ENCODE peak calls at places on chromosomes 2 and 18, in ten cellular contexts. One of them, this sample, is unnamed.

GRCh38 chr2:171703574-171704347 is 16.5 kb downstream of the DYNC1I2 start:
- DNase-seq in spleen: no peak
- DNase-seq in effector memory CD4-positive, alpha-beta T cell: no peak
- DNase-seq in left ventricle myocardium inferior: no peak
- DNase-seq in neural progenitor cell: peak
- DNase-seq in transverse colon: no peak
- DNase-seq in pancreas: no peak
- DNase-seq in HCT116: peak
- DNase-seq in upper lobe of right lung: no peak
- DNase-seq in AG09309: no peak
- DNase-seq in this sample: no peak

GRCh38 chr18:26922313-26922712 is 56.8 kb upstream of the AQP4 start:
- DNase-seq in left ventricle myocardium inferior: no peak
- DNase-seq in AG09309: no peak
- DNase-seq in pancreas: no peak
- DNase-seq in transverse colon: no peak
- DNase-seq in spleen: no peak
- DNase-seq in effector memory CD4-positive, alpha-beta T cell: no peak
- DNase-seq in upper lobe of right lung: no peak
- DNase-seq in HCT116: no peak
- DNase-seq in neural progenitor cell: no peak
- DNase-seq in this sample: no peak

GRCh38 chr18:69874058-69874457 is 73.6 kb downstream of the CD226 start:
- DNase-seq in effector memory CD4-positive, alpha-beta T cell: no peak
- DNase-seq in transverse colon: no peak
- DNase-seq in spleen: no peak
- DNase-seq in left ventricle myocardium inferior: no peak
- DNase-seq in pancreas: no peak
- DNase-seq in AG09309: no peak
- DNase-seq in neural progenitor cell: no peak
- DNase-seq in HCT116: no peak
- DNase-seq in upper lobe of right lung: no peak
- DNase-seq in this sample: no peak

GRCh38 chr18:80159713-80160636 is 50.9 kb downstream of the ADNP2 start:
- DNase-seq in pancreas: no peak
- DNase-seq in transverse colon: no peak
- DNase-seq in left ventricle myocardium inferior: peak
- DNase-seq in HCT116: no peak
- DNase-seq in AG09309: no peak
- DNase-seq in neural progenitor cell: no peak
- DNase-seq in effector memory CD4-positive, alpha-beta T cell: no peak
- DNase-seq in upper lobe of right lung: peak
- DNase-seq in spleen: peak
- DNase-seq in this sample: no peak

GRCh38 chr2:230018153-230018552 is 50.6 kb downstream of the SLC16A14 start:
- DNase-seq in pancreas: no peak
- DNase-seq in left ventricle myocardium inferior: no peak
- DNase-seq in AG09309: no peak
- DNase-seq in HCT116: no peak
- DNase-seq in effector memory CD4-positive, alpha-beta T cell: no peak
- DNase-seq in transverse colon: no peak
- DNase-seq in upper lobe of right lung: no peak
- DNase-seq in spleen: no peak
- DNase-seq in neural progenitor cell: no peak
- DNase-seq in this sample: no peak

GRCh38 chr18:416928-417327 is 83.6 kb downstream of the COLEC12 start:
- DNase-seq in transverse colon: no peak
- DNase-seq in pancreas: no peak
- DNase-seq in left ventricle myocardium inferior: no peak
- DNase-seq in upper lobe of right lung: no peak
- DNase-seq in spleen: no peak
- DNase-seq in HCT116: no peak
- DNase-seq in effector memory CD4-positive, alpha-beta T cell: no peak
- DNase-seq in AG09309: no peak
- DNase-seq in neural progenitor cell: no peak
- DNase-seq in this sample: no peak

GRCh38 chr2:235106874-235107639 is 155.2 kb downstream of the SH3BP4 start:
- DNase-seq in spleen: no peak
- DNase-seq in left ventricle myocardium inferior: peak
- DNase-seq in AG09309: peak
- DNase-seq in HCT116: peak
- DNase-seq in pancreas: peak
- DNase-seq in effector memory CD4-positive, alpha-beta T cell: no peak
- DNase-seq in transverse colon: peak
- DNase-seq in upper lobe of right lung: no peak
- DNase-seq in neural progenitor cell: peak
- DNase-seq in this sample: no peak

GRCh38 chr2:150165988-150166965 is 321.2 kb downstream of the RND3 start:
- DNase-seq in HCT116: no peak
- DNase-seq in left ventricle myocardium inferior: no peak
- DNase-seq in transverse colon: no peak
- DNase-seq in effector memory CD4-positive, alpha-beta T cell: no peak
- DNase-seq in upper lobe of right lung: no peak
- DNase-seq in pancreas: no peak
- DNase-seq in spleen: no peak
- DNase-seq in neural progenitor cell: no peak
- DNase-seq in AG09309: no peak
- DNase-seq in this sample: peak

GRCh38 chr2:26284132-26284531 is 39.4 kb downstream of the HADHB start:
- DNase-seq in pancreas: no peak
- DNase-seq in left ventricle myocardium inferior: no peak
- DNase-seq in spleen: no peak
- DNase-seq in HCT116: no peak
- DNase-seq in AG09309: no peak
- DNase-seq in upper lobe of right lung: no peak
- DNase-seq in transverse colon: no peak
- DNase-seq in neural progenitor cell: no peak
- DNase-seq in effector memory CD4-positive, alpha-beta T cell: no peak
- DNase-seq in this sample: no peak

GRCh38 chr2:47249427-47249826 is 94.3 kb upstream of the STPG4 start:
- DNase-seq in neural progenitor cell: no peak
- DNase-seq in AG09309: no peak
- DNase-seq in pancreas: no peak
- DNase-seq in effector memory CD4-positive, alpha-beta T cell: no peak
- DNase-seq in upper lobe of right lung: no peak
- DNase-seq in spleen: no peak
- DNase-seq in left ventricle myocardium inferior: no peak
- DNase-seq in transverse colon: no peak
- DNase-seq in HCT116: no peak
- DNase-seq in this sample: no peak

GRCh38 chr18:32308493-32309120 is 118.8 kb downstream of the MEP1B start:
- DNase-seq in spleen: no peak
- DNase-seq in pancreas: no peak
- DNase-seq in neural progenitor cell: no peak
- DNase-seq in effector memory CD4-positive, alpha-beta T cell: no peak
- DNase-seq in left ventricle myocardium inferior: no peak
- DNase-seq in upper lobe of right lung: no peak
- DNase-seq in transverse colon: no peak
- DNase-seq in HCT116: peak
- DNase-seq in AG09309: no peak
- DNase-seq in this sample: no peak

GRCh38 chr2:224982910-224983688 is 59.2 kb downstream of the DOCK10 start:
- DNase-seq in effector memory CD4-positive, alpha-beta T cell: peak
- DNase-seq in neural progenitor cell: no peak
- DNase-seq in spleen: no peak
- DNase-seq in left ventricle myocardium inferior: peak
- DNase-seq in AG09309: no peak
- DNase-seq in pancreas: no peak
- DNase-seq in HCT116: no peak
- DNase-seq in transverse colon: peak
- DNase-seq in upper lobe of right lung: no peak
- DNase-seq in this sample: no peak

GRCh38 chr2:216283038-216283900 is 89.0 kb downstream of the MARCHF4 start:
- DNase-seq in effector memory CD4-positive, alpha-beta T cell: no peak
- DNase-seq in neural progenitor cell: peak
- DNase-seq in AG09309: no peak
- DNase-seq in pancreas: no peak
- DNase-seq in transverse colon: no peak
- DNase-seq in left ventricle myocardium inferior: no peak
- DNase-seq in spleen: no peak
- DNase-seq in upper lobe of right lung: no peak
- DNase-seq in HCT116: peak
- DNase-seq in this sample: no peak

GRCh38 chr2:160719116-160719515 is 225.5 kb upstream of the RBMS1 start:
- DNase-seq in left ventricle myocardium inferior: no peak
- DNase-seq in transverse colon: no peak
- DNase-seq in HCT116: no peak
- DNase-seq in upper lobe of right lung: no peak
- DNase-seq in neural progenitor cell: no peak
- DNase-seq in spleen: no peak
- DNase-seq in effector memory CD4-positive, alpha-beta T cell: no peak
- DNase-seq in pancreas: no peak
- DNase-seq in AG09309: no peak
- DNase-seq in this sample: no peak

DNA sequence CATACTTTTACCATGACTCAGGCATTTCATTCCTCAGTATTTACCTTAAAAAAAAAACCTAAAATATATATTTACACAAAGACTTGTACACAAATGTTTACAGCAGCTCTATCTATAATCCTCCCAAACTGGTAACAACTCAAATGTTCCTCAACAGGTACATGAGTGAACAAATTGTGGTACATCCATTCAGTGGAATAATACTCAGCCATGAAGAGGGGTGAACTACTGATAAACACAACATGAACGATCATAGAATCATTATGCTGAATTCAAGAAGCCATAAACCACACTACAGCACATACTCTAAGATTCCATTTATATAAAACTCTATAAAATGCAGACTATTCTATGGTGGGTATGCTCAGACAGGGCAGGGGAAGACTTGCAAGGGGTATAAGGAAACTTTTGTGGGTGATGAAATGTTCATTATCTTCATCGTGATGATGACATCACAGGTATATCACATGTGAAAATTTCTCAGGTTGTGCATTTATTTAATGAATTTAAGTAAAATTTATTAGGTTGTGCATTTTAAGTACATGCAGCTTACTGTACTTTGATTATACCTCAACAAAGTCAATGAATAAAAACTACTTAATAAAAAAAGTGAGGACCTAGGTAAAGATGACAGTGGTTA is 24.7 kb upstream of the DUSP2 start:
- DNase-seq in AG09309: no peak
- DNase-seq in neural progenitor cell: no peak
- DNase-seq in transverse colon: no peak
- DNase-seq in pancreas: no peak
- DNase-seq in effector memory CD4-positive, alpha-beta T cell: no peak
- DNase-seq in upper lobe of right lung: no peak
- DNase-seq in spleen: no peak
- DNase-seq in left ventricle myocardium inferior: no peak
- DNase-seq in HCT116: no peak
- DNase-seq in this sample: no peak
- H3K4me3 ChIP-seq in AG09309: no peak
- H3K4me3 ChIP-seq in neural progenitor cell: no peak
- H3K4me3 ChIP-seq in transverse colon: no peak
- H3K4me3 ChIP-seq in pancreas: no peak
- H3K4me3 ChIP-seq in effector memory CD4-positive, alpha-beta T cell: no peak
- H3K4me3 ChIP-seq in upper lobe of right lung: no peak
- H3K4me3 ChIP-seq in spleen: no peak
- H3K4me3 ChIP-seq in left ventricle myocardium inferior: no peak
- H3K4me3 ChIP-seq in HCT116: no peak
- H3K4me3 ChIP-seq in this sample: no peak

GRCh38 chr18:35231052-35231451 is 9.8 kb upstream of the ZNF397 start:
- DNase-seq in HCT116: peak
- DNase-seq in pancreas: peak
- DNase-seq in neural progenitor cell: peak
- DNase-seq in spleen: peak
- DNase-seq in effector memory CD4-positive, alpha-beta T cell: peak
- DNase-seq in upper lobe of right lung: peak
- DNase-seq in transverse colon: peak
- DNase-seq in left ventricle myocardium inferior: peak
- DNase-seq in AG09309: peak
- DNase-seq in this sample: peak
- H3K4me3 ChIP-seq in HCT116: peak
- H3K4me3 ChIP-seq in pancreas: no peak
- H3K4me3 ChIP-seq in neural progenitor cell: peak
- H3K4me3 ChIP-seq in spleen: no peak
- H3K4me3 ChIP-seq in effector memory CD4-positive, alpha-beta T cell: no peak
- H3K4me3 ChIP-seq in upper lobe of right lung: no peak
- H3K4me3 ChIP-seq in transverse colon: no peak
- H3K4me3 ChIP-seq in left ventricle myocardium inferior: peak
- H3K4me3 ChIP-seq in AG09309: no peak
- H3K4me3 ChIP-seq in this sample: no peak

GRCh38 chr18:10875836-10876235 is 273.5 kb downstream of the PIEZO2 start:
- DNase-seq in upper lobe of right lung: no peak
- DNase-seq in HCT116: no peak
- DNase-seq in AG09309: no peak
- DNase-seq in effector memory CD4-positive, alpha-beta T cell: no peak
- DNase-seq in left ventricle myocardium inferior: no peak
- DNase-seq in pancreas: no peak
- DNase-seq in transverse colon: no peak
- DNase-seq in neural progenitor cell: no peak
- DNase-seq in spleen: no peak
- DNase-seq in this sample: no peak

GRCh38 chr18:10877974-10878373 is 271.4 kb downstream of the PIEZO2 start:
- DNase-seq in transverse colon: no peak
- DNase-seq in neural progenitor cell: no peak
- DNase-seq in pancreas: no peak
- DNase-seq in AG09309: no peak
- DNase-seq in upper lobe of right lung: no peak
- DNase-seq in spleen: no peak
- DNase-seq in HCT116: no peak
- DNase-seq in left ventricle myocardium inferior: no peak
- DNase-seq in effector memory CD4-positive, alpha-beta T cell: no peak
- DNase-seq in this sample: no peak

GRCh38 chr18:10878703-10879102 is 270.7 kb downstream of the PIEZO2 start:
- DNase-seq in effector memory CD4-positive, alpha-beta T cell: no peak
- DNase-seq in upper lobe of right lung: no peak
- DNase-seq in AG09309: no peak
- DNase-seq in transverse colon: peak
- DNase-seq in left ventricle myocardium inferior: no peak
- DNase-seq in neural progenitor cell: no peak
- DNase-seq in spleen: no peak
- DNase-seq in pancreas: peak
- DNase-seq in HCT116: no peak
- DNase-seq in this sample: no peak
- H3K4me3 ChIP-seq in effector memory CD4-positive, alpha-beta T cell: no peak
- H3K4me3 ChIP-seq in upper lobe of right lung: no peak
- H3K4me3 ChIP-seq in AG09309: no peak
- H3K4me3 ChIP-seq in transverse colon: no peak
- H3K4me3 ChIP-seq in left ventricle myocardium inferior: no peak
- H3K4me3 ChIP-seq in neural progenitor cell: no peak
- H3K4me3 ChIP-seq in spleen: no peak
- H3K4me3 ChIP-seq in pancreas: no peak
- H3K4me3 ChIP-seq in HCT116: no peak
- H3K4me3 ChIP-seq in this sample: no peak

DNA sequence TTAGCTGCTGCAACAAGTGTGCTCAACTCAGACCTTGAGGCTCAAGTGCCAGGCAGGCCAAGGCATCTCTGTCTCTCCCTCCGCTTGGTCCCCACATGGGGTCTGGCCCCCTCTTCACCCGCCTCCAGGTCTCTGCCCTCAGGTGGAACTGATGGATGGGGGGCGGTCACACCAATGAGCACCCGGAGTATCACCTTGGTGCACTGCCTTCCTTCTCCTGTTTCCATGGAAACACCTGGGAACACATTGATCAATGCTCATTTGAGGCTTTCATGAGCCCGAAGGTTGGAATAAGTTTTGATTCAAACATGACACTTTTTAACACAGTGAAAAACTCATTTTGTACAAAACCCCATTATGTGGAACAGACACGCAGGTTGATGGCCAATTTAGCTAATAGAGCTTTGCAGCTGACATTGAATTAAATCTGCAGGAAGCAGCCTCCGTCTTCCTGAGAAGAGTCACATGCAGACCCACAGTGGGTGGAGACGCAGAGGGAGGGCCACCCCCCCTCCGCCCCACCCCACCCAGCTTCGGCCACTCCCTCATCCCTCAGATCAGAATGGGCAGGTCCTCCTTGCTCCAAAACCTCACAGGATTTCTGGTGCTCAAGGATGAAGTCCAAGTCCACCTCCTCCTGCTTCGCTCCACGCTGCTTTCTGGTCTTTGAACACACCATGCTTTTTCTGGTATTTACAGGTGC is 96.1 kb upstream of the MYCN start:
- DNase-seq in neural progenitor cell: no peak
- DNase-seq in HCT116: no peak
- DNase-seq in upper lobe of right lung: no peak
- DNase-seq in left ventricle myocardium inferior: no peak
- DNase-seq in pancreas: no peak
- DNase-seq in AG09309: no peak
- DNase-seq in spleen: no peak
- DNase-seq in effector memory CD4-positive, alpha-beta T cell: no peak
- DNase-seq in transverse colon: no peak
- DNase-seq in this sample: no peak
- H3K4me3 ChIP-seq in neural progenitor cell: no peak
- H3K4me3 ChIP-seq in HCT116: no peak
- H3K4me3 ChIP-seq in upper lobe of right lung: no peak
- H3K4me3 ChIP-seq in left ventricle myocardium inferior: no peak
- H3K4me3 ChIP-seq in pancreas: no peak
- H3K4me3 ChIP-seq in AG09309: no peak
- H3K4me3 ChIP-seq in spleen: no peak
- H3K4me3 ChIP-seq in effector memory CD4-positive, alpha-beta T cell: no peak
- H3K4me3 ChIP-seq in transverse colon: no peak
- H3K4me3 ChIP-seq in this sample: no peak

This sample was measured in LNCaP clone FGC.